ENCODE peak calls at places on chromosomes 12 and 14, in five cellular contexts. M is A549, N is GM12878, T is K562, C is HepG2. K is an unnamed sample.

GRCh38 chr14:24984846-24985589 is 64.9 kb downstream of the STXBP6 start:
- DNase-seq in C (no peak), M (no peak), T (peak; percentile 34), N (no peak), K (no peak)

GRCh38 chr14:96178674-96179321 is 25.8 kb upstream of the BDKRB2 start:
- DNase-seq in N (no peak), C (no peak), T (no peak), M (no peak), K (no peak)

GRCh38 chr12:15090441-15090840 is 117.6 kb downstream of the PDE6H start:
- DNase-seq in T (no peak), N (no peak), M (no peak), C (no peak), K (no peak)

GRCh38 chr12:12724421-12725085 is 7.4 kb downstream of the CDKN1B start:
- DNase-seq in C (no peak), T (peak; percentile 38), N (no peak), M (no peak), K (peak; percentile 30)

GRCh38 chr12:98894412-98895085 is 249.5 kb downstream of the APAF1 start:
- DNase-seq in C (no peak), M (no peak), N (no peak), T (no peak), K (peak; percentile 74)

GRCh38 chr12:93087836-93088610 is 158.9 kb upstream of the EEA1 start:
- DNase-seq in M (no peak), C (no peak), N (no peak), T (no peak), K (no peak)

GRCh38 chr12:10189653-10190052 is 10.8 kb downstream of the TMEM52B start:
- DNase-seq in T (no peak), N (no peak), M (no peak), C (no peak), K (no peak)

GRCh38 chr12:14828896-14829295 is 14.4 kb downstream of the ART4 start:
- DNase-seq in N (peak; percentile 12), C (no peak), T (peak; percentile 11), M (peak; percentile 45), K (peak; percentile 53)

GRCh38 chr14:46734287-46734686 is 82.7 kb upstream of the RPL10L start:
- DNase-seq in N (no peak), T (no peak), C (no peak), M (peak; percentile 9), K (no peak)
- TF ChIP-seq JUNB in N (no peak), T (no peak), C (no peak), M (no peak), K (no peak)

GRCh38 chr14:92686763-92687427 is 61.5 kb downstream of the LGMN start:
- DNase-seq in N (no peak), C (no peak), T (peak; percentile 82), M (peak; percentile 74), K (peak; percentile 88)
- H3K27ac ChIP-seq in N (no peak overlapping the region), C (no peak overlapping the region), T (no peak overlapping the region), M (no peak overlapping the region), K (no peak overlapping the region)

DNA sequence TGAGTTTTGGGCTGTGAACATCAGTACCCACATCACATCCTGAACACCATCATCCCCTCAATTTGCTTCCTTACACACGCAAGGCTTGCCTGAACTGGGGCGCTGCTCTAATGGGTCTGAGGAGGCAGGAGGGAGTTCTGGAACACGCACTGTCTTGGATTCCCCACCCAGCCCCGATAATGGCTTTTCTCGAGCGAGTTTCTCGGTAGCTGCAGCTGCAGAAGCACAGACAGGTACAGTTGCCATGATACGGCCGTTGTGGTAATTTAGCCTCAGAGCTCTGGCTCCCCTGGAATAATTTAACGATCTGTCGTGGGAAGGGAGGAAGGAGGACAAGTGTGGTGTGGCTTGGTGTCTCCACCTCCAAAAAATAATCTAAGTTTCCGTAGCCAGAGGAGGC is 85.1 kb downstream of the RBM19 start:
- DNase-seq in C (no peak), M (no peak), T (no peak), N (no peak), K (no peak)
- TF ChIP-seq JUNB in C (no peak), M (no peak), T (no peak), N (no peak), K (no peak)

GRCh38 chr12:89286506-89286905 is 65.8 kb downstream of the DUSP6 start:
- DNase-seq in C (no peak), T (no peak), N (no peak), M (no peak), K (no peak)

GRCh38 chr12:89288959-89289358 is 63.3 kb downstream of the DUSP6 start:
- DNase-seq in C (no peak), T (no peak), M (no peak), N (no peak), K (no peak)

DNA sequence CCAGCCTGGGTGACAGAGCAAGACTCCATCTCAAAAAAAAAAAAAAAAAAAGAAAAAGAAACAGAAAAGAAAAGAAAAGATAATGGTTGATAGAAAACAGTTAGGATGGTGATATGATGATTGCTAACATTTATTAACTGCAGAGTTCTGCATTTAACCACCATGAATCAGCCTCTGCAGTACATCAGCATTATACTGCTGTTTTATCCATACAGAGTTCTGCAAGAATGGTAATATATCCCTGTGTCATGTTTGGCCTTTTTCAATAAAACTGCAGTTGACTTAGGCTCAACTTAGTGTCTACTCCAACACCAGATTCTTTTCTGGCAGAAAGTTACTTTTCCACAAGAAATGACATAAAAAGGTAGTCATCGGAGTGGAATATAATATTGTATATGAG is 62.6 kb downstream of the DUSP6 start:
- DNase-seq in N (no peak), C (no peak), T (no peak), M (no peak), K (no peak)
- H3K27ac ChIP-seq in N (no peak overlapping the region), C (no peak overlapping the region), T (no peak overlapping the region), M (no peak overlapping the region), K (no peak overlapping the region)